ENCODE peak calls at places on chromosomes 5 and 9, in four cellular contexts. One of them, this sample, is unnamed.

GRCh38 chr9:93642961-93643360 is 66.6 kb downstream of the PHF2 start:
- DNase-seq in right atrium auricular region: no peak
- DNase-seq in AG10803: peak
- DNase-seq in fibroblast of pulmonary artery: peak
- DNase-seq in this sample: peak

GRCh38 chr9:4837768-4838546 is 45.2 kb downstream of the RCL1 start:
- DNase-seq in fibroblast of pulmonary artery: peak
- DNase-seq in right atrium auricular region: no peak
- DNase-seq in AG10803: peak
- DNase-seq in this sample: peak

GRCh38 chr5:33321026-33321425 is 119.7 kb upstream of the TARS1 start:
- DNase-seq in fibroblast of pulmonary artery: peak
- DNase-seq in AG10803: peak
- DNase-seq in right atrium auricular region: peak
- DNase-seq in this sample: peak

GRCh38 chr9:92723299-92723625 is 41.4 kb downstream of the BICD2 start:
- DNase-seq in AG10803: peak
- DNase-seq in right atrium auricular region: no peak
- DNase-seq in fibroblast of pulmonary artery: no peak
- DNase-seq in this sample: peak

GRCh38 chr5:1013948-1014301 is 5.3 kb downstream of the NKD2 start:
- DNase-seq in fibroblast of pulmonary artery: no peak
- DNase-seq in AG10803: no peak
- DNase-seq in right atrium auricular region: no peak
- DNase-seq in this sample: no peak

GRCh38 chr5:137487600-137487999 is 11.5 kb downstream of the SPOCK1 start:
- DNase-seq in fibroblast of pulmonary artery: peak
- DNase-seq in right atrium auricular region: peak
- DNase-seq in AG10803: peak
- DNase-seq in this sample: peak

GRCh38 chr9:105244996-105245719 is 707 bp downstream of the SLC44A1 start:
- DNase-seq in fibroblast of pulmonary artery: peak
- DNase-seq in right atrium auricular region: no peak
- DNase-seq in AG10803: peak
- DNase-seq in this sample: no peak

GRCh38 chr9:127393680-127394079 is 3.3 kb upstream of the SLC2A8 start:
- DNase-seq in AG10803: peak
- DNase-seq in fibroblast of pulmonary artery: peak
- DNase-seq in right atrium auricular region: no peak
- DNase-seq in this sample: no peak

GRCh38 chr5:113293068-113293571 is 141.7 kb downstream of the TSSK1B start:
- DNase-seq in right atrium auricular region: no peak
- DNase-seq in AG10803: no peak
- DNase-seq in fibroblast of pulmonary artery: peak
- DNase-seq in this sample: no peak

GRCh38 chr5:138109463-138110265 is 25.8 kb downstream of the WNT8A start:
- DNase-seq in fibroblast of pulmonary artery: no peak
- DNase-seq in right atrium auricular region: no peak
- DNase-seq in AG10803: no peak
- DNase-seq in this sample: no peak

GRCh38 chr9:95907794-95908193 is 32.3 kb downstream of the ERCC6L2 start:
- DNase-seq in fibroblast of pulmonary artery: no peak
- DNase-seq in right atrium auricular region: no peak
- DNase-seq in AG10803: no peak
- DNase-seq in this sample: no peak

GRCh38 chr9:83538172-83538889 is at the start of gene FRMD3:
- DNase-seq in right atrium auricular region: peak
- DNase-seq in AG10803: peak
- DNase-seq in fibroblast of pulmonary artery: peak
- DNase-seq in this sample: peak

GRCh38 chr5:51889703-51890102 is 506.5 kb downstream of the ISL1 start:
- DNase-seq in right atrium auricular region: no peak
- DNase-seq in fibroblast of pulmonary artery: no peak
- DNase-seq in AG10803: no peak
- DNase-seq in this sample: no peak

GRCh38 chr5:141319202-141319601 is 1.4 kb downstream of the TAF7 start:
- DNase-seq in AG10803: no peak
- DNase-seq in right atrium auricular region: no peak
- DNase-seq in fibroblast of pulmonary artery: no peak
- DNase-seq in this sample: no peak

DNA sequence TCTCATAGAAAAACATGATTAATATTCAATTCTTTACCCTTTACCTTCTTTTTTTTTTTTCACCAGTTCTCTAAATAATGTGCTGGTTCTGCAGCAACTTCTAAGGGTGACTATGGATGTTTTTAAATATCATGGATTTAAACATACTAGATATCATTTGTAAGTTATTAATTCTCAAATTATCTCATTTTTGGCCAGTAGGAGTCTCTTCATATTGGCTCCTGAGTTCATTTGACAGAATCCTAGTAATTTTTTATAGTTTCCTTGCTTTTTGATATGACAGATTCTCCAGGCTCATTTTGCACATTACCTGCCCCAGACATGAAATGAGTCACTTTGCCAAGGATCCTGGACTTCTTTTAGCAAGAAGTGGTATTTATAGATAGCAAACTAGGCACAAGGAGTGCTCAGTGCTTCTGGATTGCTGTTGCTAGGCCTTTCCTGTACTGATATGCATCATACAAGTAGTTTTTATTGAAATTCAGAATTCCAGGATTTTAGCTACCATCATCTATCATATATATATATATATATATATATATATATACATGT is 201.3 kb upstream of the IL12B start:
- DNase-seq in fibroblast of pulmonary artery: no peak
- DNase-seq in right atrium auricular region: no peak
- DNase-seq in AG10803: no peak
- DNase-seq in this sample: no peak
- TF ChIP-seq CTCF in fibroblast of pulmonary artery: peak
- TF ChIP-seq CTCF in right atrium auricular region: peak
- TF ChIP-seq CTCF in AG10803: peak
- TF ChIP-seq CTCF in this sample: peak

DNA sequence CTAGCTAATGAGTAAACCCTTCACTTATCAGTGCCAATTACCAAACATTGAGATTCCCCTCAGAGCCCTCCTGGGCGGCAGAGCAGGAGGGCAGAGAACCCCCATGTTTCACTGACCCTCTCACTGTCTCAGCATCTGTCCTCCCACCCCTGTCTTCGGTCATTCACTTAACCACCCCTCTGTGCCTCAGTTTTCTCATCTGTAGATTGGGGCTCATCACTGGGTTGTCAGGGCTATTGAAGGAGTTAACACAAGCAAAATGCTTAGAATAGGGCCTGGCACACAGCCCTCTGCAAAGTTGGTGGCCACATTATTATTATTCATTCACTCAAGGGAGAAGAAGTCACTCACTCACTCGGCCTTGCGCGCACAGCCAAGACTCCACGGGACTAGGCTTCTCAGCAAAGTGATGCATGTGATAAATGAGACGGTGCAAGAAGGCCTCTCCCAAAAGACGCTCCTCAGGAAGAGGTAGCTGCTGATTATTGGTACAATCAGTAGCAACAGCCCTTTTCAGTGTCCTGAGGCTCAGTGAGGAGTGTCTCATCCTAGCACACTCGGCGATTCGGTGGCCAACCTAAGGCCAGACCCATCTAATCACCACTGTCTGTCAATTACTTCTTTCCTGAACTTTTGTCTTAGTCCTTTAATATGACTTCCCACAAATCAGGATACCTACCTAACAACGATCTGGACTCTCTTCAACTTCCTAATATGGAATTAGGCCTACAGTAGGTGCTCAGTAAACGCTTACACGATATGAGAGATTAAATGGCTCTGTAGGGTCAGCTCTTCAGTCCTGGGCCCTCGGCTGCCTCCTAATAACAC is 7.9 kb downstream of the PDGFRB start:
- DNase-seq in right atrium auricular region: no peak
- DNase-seq in fibroblast of pulmonary artery: no peak
- DNase-seq in AG10803: no peak
- DNase-seq in this sample: no peak
- H3K4me3 ChIP-seq in right atrium auricular region: no peak
- H3K4me3 ChIP-seq in fibroblast of pulmonary artery: no peak
- H3K4me3 ChIP-seq in AG10803: no peak
- H3K4me3 ChIP-seq in this sample: no peak

GRCh38 chr9:107474124-107474523 is 15.4 kb downstream of the KLF4 start:
- DNase-seq in AG10803: no peak
- DNase-seq in fibroblast of pulmonary artery: no peak
- DNase-seq in right atrium auricular region: no peak
- DNase-seq in this sample: no peak

GRCh38 chr9:107471562-107471961 is 18.0 kb downstream of the KLF4 start:
- DNase-seq in fibroblast of pulmonary artery: no peak
- DNase-seq in right atrium auricular region: no peak
- DNase-seq in AG10803: no peak
- DNase-seq in this sample: no peak

GRCh38 chr9:107467416-107467815 is 22.2 kb downstream of the KLF4 start:
- DNase-seq in fibroblast of pulmonary artery: no peak
- DNase-seq in right atrium auricular region: no peak
- DNase-seq in AG10803: no peak
- DNase-seq in this sample: no peak

DNA sequence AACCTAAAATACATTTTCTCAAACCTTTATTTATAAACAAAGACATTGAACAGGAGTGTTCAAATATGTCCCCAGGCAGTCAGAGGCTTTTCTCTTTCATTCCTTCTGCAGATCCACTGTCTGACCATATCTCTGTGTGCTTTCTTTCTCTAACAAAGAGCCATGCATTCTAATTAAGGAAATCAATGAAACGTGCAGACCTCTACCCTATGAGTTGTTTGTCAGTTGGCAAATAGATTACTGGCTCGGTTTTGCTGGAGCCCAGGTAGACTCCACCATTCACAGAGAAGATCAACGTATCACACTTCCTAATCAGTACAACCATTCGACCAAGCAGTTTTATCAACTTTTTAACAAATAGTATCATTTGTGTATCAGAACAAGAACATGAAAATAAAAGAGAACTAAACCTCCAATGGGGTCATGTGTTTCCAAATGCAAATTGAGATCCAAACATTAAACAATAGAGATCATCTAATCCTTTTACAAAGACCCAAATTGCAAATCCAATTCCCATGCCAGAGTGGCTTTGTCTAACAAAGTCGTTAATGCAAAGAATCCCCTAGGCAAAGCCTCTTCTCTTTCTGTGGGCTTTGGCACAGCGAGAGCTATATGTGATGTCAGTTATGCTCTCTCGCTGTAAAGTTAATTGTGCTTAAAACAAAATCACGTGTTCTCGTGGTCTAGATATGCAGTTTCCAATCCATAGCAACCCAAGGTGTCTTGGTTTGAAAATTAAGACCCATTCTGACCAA is 16.8 kb downstream of the KLF4 start:
- DNase-seq in AG10803: no peak
- DNase-seq in right atrium auricular region: no peak
- DNase-seq in fibroblast of pulmonary artery: no peak
- DNase-seq in this sample: no peak
- TF ChIP-seq CTCF in AG10803: no peak
- TF ChIP-seq CTCF in right atrium auricular region: no peak
- TF ChIP-seq CTCF in fibroblast of pulmonary artery: no peak
- TF ChIP-seq CTCF in this sample: no peak

GRCh38 chr5:170788626-170789304 is 5.2 kb downstream of the GABRP start:
- DNase-seq in AG10803: no peak
- DNase-seq in right atrium auricular region: no peak
- DNase-seq in fibroblast of pulmonary artery: no peak
- DNase-seq in this sample: no peak
- H3K4me3 ChIP-seq in AG10803: no peak
- H3K4me3 ChIP-seq in right atrium auricular region: no peak
- H3K4me3 ChIP-seq in fibroblast of pulmonary artery: no peak
- H3K4me3 ChIP-seq in this sample: no peak

GRCh38 chr9:130824079-130824478 is 11.0 kb upstream of the ABL1 start:
- DNase-seq in AG10803: no peak
- DNase-seq in fibroblast of pulmonary artery: no peak
- DNase-seq in right atrium auricular region: no peak
- DNase-seq in this sample: no peak

GRCh38 chr9:130825809-130826208 is 9.2 kb upstream of the ABL1 start:
- DNase-seq in AG10803: no peak
- DNase-seq in right atrium auricular region: no peak
- DNase-seq in fibroblast of pulmonary artery: no peak
- DNase-seq in this sample: no peak

GRCh38 chr9:130825051-130825651 is 9.9 kb upstream of the ABL1 start:
- DNase-seq in AG10803: peak
- DNase-seq in fibroblast of pulmonary artery: peak
- DNase-seq in right atrium auricular region: no peak
- DNase-seq in this sample: peak

GRCh38 chr9:130823435-130823834 is 11.6 kb upstream of the ABL1 start:
- DNase-seq in fibroblast of pulmonary artery: no peak
- DNase-seq in AG10803: peak
- DNase-seq in right atrium auricular region: no peak
- DNase-seq in this sample: no peak

DNA sequence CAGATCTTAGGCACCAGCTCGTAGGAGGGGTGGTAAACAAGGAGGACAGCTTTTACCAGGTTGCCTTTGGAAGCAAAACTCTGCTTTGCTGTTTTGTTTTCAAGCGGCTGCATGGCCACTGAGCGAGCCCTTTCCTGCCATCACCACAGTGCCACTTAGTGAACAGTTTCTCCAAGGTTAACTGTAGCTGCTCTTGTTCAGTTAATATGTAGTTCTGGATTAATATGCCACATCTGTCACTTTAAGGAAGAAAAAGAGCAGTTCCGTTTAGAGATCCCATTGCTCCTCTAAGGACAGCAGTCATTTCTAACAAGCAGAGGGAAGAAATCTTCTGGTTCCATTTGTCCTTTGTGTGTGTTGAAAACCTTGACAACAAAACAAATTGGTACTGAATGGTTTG is 10.4 kb upstream of the ABL1 start:
- DNase-seq in fibroblast of pulmonary artery: no peak
- DNase-seq in AG10803: no peak
- DNase-seq in right atrium auricular region: no peak
- DNase-seq in this sample: no peak
- TF ChIP-seq CTCF in fibroblast of pulmonary artery: no peak
- TF ChIP-seq CTCF in AG10803: no peak
- TF ChIP-seq CTCF in right atrium auricular region: no peak
- TF ChIP-seq CTCF in this sample: no peak

DNA sequence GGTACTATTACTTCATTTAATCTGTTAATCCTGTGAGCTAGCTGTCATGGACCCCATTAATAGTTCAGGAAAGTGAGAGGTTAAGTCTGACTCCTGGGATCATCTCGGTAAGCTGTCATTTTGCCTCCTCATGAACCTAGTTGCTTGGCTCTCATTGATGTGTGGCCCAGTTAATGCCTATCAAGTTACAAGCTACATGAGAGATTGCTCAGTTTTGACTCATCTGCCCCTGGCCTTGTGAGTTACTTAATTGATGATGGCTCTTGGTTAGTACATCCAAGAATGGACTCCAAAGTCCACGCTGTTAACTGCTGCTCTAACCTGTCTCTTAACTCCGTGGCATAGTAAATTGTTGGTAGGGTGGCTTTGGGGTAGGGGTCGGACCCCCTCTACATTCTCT is 23.9 kb downstream of the LARP1 start:
- DNase-seq in AG10803: peak
- DNase-seq in fibroblast of pulmonary artery: peak
- DNase-seq in right atrium auricular region: no peak
- DNase-seq in this sample: peak
- H3K4me3 ChIP-seq in AG10803: no peak
- H3K4me3 ChIP-seq in fibroblast of pulmonary artery: no peak
- H3K4me3 ChIP-seq in right atrium auricular region: no peak
- H3K4me3 ChIP-seq in this sample: no peak

GRCh38 chr9:134663084-134663483 is 21.5 kb downstream of the COL5A1 start:
- DNase-seq in AG10803: no peak
- DNase-seq in right atrium auricular region: no peak
- DNase-seq in fibroblast of pulmonary artery: no peak
- DNase-seq in this sample: no peak
- TF ChIP-seq CTCF in AG10803: no peak
- TF ChIP-seq CTCF in right atrium auricular region: no peak
- TF ChIP-seq CTCF in fibroblast of pulmonary artery: no peak
- TF ChIP-seq CTCF in this sample: no peak

This sample was measured in astrocyte of the cerebellum.